ENCODE peak calls at places on chromosome 2, in five cellular contexts. One of them, this sample, is unnamed.

GRCh38 chr2:30403592-30404353 is 43.3 kb upstream of the LCLAT1 start:
- DNase-seq in body of pancreas: no peak
- DNase-seq in prostate gland: no peak
- DNase-seq in NB4: no peak
- DNase-seq in right lobe of liver: no peak
- DNase-seq in this sample: no peak

GRCh38 chr2:162646739-162647138 is 191.8 kb downstream of the KCNH7 start:
- DNase-seq in right lobe of liver: no peak
- DNase-seq in prostate gland: no peak
- DNase-seq in NB4: no peak
- DNase-seq in body of pancreas: peak; percentile 37
- DNase-seq in this sample: no peak

GRCh38 chr2:68362749-68363148 is 2.3 kb upstream of the PLEK start:
- DNase-seq in body of pancreas: no peak
- DNase-seq in prostate gland: no peak
- DNase-seq in NB4: peak; percentile 63
- DNase-seq in right lobe of liver: no peak
- DNase-seq in this sample: no peak

GRCh38 chr2:86747708-86748627 is 27.9 kb downstream of the RMND5A start:
- DNase-seq in body of pancreas: peak; percentile 10
- DNase-seq in right lobe of liver: no peak
- DNase-seq in prostate gland: no peak
- DNase-seq in NB4: peak; percentile 39
- DNase-seq in this sample: no peak

GRCh38 chr2:234204480-234204879 is 154.0 kb downstream of the SPP2 start:
- DNase-seq in prostate gland: no peak
- DNase-seq in right lobe of liver: no peak
- DNase-seq in NB4: no peak
- DNase-seq in body of pancreas: no peak
- DNase-seq in this sample: peak; percentile 65

GRCh38 chr2:2636813-2637212 is 305.7 kb upstream of the MYT1L start:
- DNase-seq in NB4: no peak
- DNase-seq in prostate gland: no peak
- DNase-seq in right lobe of liver: no peak
- DNase-seq in body of pancreas: no peak
- DNase-seq in this sample: no peak

GRCh38 chr2:195473802-195474201 is 183.2 kb upstream of the SLC39A10 start:
- DNase-seq in prostate gland: no peak
- DNase-seq in right lobe of liver: no peak
- DNase-seq in body of pancreas: no peak
- DNase-seq in NB4: no peak
- DNase-seq in this sample: no peak

GRCh38 chr2:61456746-61457420 is 14.0 kb downstream of the USP34 start:
- DNase-seq in body of pancreas: no peak
- DNase-seq in right lobe of liver: no peak
- DNase-seq in NB4: no peak
- DNase-seq in prostate gland: no peak
- DNase-seq in this sample: no peak

GRCh38 chr2:6512584-6512983 is 353.1 kb downstream of the CMPK2 start:
- DNase-seq in right lobe of liver: no peak
- DNase-seq in NB4: no peak
- DNase-seq in prostate gland: no peak
- DNase-seq in body of pancreas: no peak
- DNase-seq in this sample: no peak

GRCh38 chr2:217231212-217231611 is 371.3 kb upstream of the TNP1 start:
- DNase-seq in body of pancreas: no peak
- DNase-seq in NB4: no peak
- DNase-seq in prostate gland: no peak
- DNase-seq in right lobe of liver: no peak
- DNase-seq in this sample: no peak

GRCh38 chr2:207095963-207096362 is 69.8 kb downstream of the KLF7 start:
- DNase-seq in body of pancreas: no peak
- DNase-seq in prostate gland: no peak
- DNase-seq in right lobe of liver: no peak
- DNase-seq in NB4: no peak
- DNase-seq in this sample: no peak

GRCh38 chr2:180583441-180584140 is 396.8 kb upstream of the UBE2E3 start:
- DNase-seq in prostate gland: no peak
- DNase-seq in body of pancreas: no peak
- DNase-seq in NB4: no peak
- DNase-seq in right lobe of liver: no peak
- DNase-seq in this sample: no peak

GRCh38 chr2:227125506-227125905 is 38.5 kb downstream of the COL4A4 start:
- DNase-seq in prostate gland: no peak
- DNase-seq in right lobe of liver: no peak
- DNase-seq in NB4: no peak
- DNase-seq in body of pancreas: no peak
- DNase-seq in this sample: peak; percentile 31

GRCh38 chr2:164464376-164464775 is 156.9 kb downstream of the GRB14 start:
- DNase-seq in prostate gland: no peak
- DNase-seq in NB4: no peak
- DNase-seq in right lobe of liver: no peak
- DNase-seq in body of pancreas: no peak
- DNase-seq in this sample: no peak

DNA sequence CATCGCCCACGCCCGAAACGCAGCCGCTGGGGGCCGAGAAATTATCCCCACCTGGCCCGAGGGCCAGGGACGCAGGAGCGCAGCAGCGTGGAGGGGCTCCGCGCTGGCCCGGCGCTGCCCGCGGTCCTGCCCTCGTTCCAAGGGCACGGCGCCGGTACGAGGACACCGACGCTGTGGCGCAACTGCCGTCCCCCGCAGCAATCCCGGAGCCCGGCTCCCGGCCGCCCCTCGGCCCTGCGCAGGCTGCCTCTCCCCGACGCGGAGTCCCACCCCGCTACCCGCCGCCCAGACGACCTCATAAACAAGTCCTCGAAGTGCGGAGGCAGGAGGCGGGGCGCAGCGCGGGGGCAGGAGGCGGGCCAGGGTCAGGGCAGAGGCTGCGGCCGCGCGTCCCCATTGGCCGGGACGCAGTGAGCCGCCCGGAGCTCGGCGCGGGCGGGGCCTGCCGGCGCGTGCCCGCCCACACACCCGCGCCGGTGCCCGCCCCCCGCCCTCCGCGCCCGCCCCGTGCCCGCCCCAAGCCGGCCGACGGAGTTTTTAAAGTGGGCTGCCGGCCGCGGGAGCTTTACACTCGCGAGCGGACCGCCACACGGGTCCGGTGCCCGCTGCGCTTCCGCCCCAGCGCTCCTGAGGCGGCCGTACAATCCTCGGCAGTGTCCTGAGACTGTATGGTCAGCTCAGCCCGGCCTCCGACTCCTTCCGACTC is at the start of gene EPAS1:
- DNase-seq in NB4: peak; percentile 90
- DNase-seq in body of pancreas: peak; percentile 94
- DNase-seq in right lobe of liver: peak; percentile 98
- DNase-seq in prostate gland: peak; percentile 86
- DNase-seq in this sample: peak; percentile 89
- TF ChIP-seq POLR2A in NB4: no peak
- TF ChIP-seq POLR2A in body of pancreas: no peak
- TF ChIP-seq POLR2A in right lobe of liver: peak; percentile 87
- TF ChIP-seq POLR2A in prostate gland: peak; percentile 92
- TF ChIP-seq POLR2A in this sample: peak; percentile 94

GRCh38 chr2:174482854-174483253 is 4.0 kb downstream of the GPR155 start:
- DNase-seq in NB4: no peak
- DNase-seq in body of pancreas: no peak
- DNase-seq in prostate gland: no peak
- DNase-seq in right lobe of liver: no peak
- DNase-seq in this sample: no peak

GRCh38 chr2:174487536-174488162 is 820 bp upstream of the GPR155 start:
- DNase-seq in prostate gland: no peak
- DNase-seq in body of pancreas: no peak
- DNase-seq in NB4: no peak
- DNase-seq in right lobe of liver: no peak
- DNase-seq in this sample: no peak

GRCh38 chr2:174486614-174487535 is at the start of gene GPR155:
- DNase-seq in body of pancreas: peak; percentile 100
- DNase-seq in NB4: peak; percentile 99
- DNase-seq in prostate gland: peak; percentile 99
- DNase-seq in right lobe of liver: peak; percentile 100
- DNase-seq in this sample: peak; percentile 98

GRCh38 chr2:174484573-174484972 is 2.3 kb downstream of the GPR155 start:
- DNase-seq in right lobe of liver: no peak
- DNase-seq in NB4: no peak
- DNase-seq in prostate gland: no peak
- DNase-seq in body of pancreas: no peak
- DNase-seq in this sample: no peak

GRCh38 chr2:174485763-174486613 is 841 bp downstream of the GPR155 start:
- DNase-seq in prostate gland: no peak
- DNase-seq in body of pancreas: peak; percentile 62
- DNase-seq in right lobe of liver: no peak
- DNase-seq in NB4: peak; percentile 70
- DNase-seq in this sample: no peak
- TF ChIP-seq POLR2A in prostate gland: no peak
- TF ChIP-seq POLR2A in body of pancreas: no peak
- TF ChIP-seq POLR2A in right lobe of liver: no peak
- TF ChIP-seq POLR2A in NB4: no peak
- TF ChIP-seq POLR2A in this sample: no peak

GRCh38 chr2:84963323-84963691 is 7.7 kb upstream of the KCMF1 start:
- DNase-seq in prostate gland: no peak
- DNase-seq in NB4: no peak
- DNase-seq in right lobe of liver: no peak
- DNase-seq in body of pancreas: no peak
- DNase-seq in this sample: no peak
- TF ChIP-seq POLR2A in prostate gland: no peak
- TF ChIP-seq POLR2A in NB4: no peak
- TF ChIP-seq POLR2A in right lobe of liver: no peak
- TF ChIP-seq POLR2A in body of pancreas: no peak
- TF ChIP-seq POLR2A in this sample: no peak

GRCh38 chr2:109202486-109202885 is 73.5 kb downstream of the SH3RF3 start:
- DNase-seq in right lobe of liver: no peak
- DNase-seq in NB4: no peak
- DNase-seq in prostate gland: no peak
- DNase-seq in body of pancreas: no peak
- DNase-seq in this sample: no peak

GRCh38 chr2:109199790-109200189 is 70.8 kb downstream of the SH3RF3 start:
- DNase-seq in prostate gland: no peak
- DNase-seq in right lobe of liver: no peak
- DNase-seq in body of pancreas: no peak
- DNase-seq in NB4: no peak
- DNase-seq in this sample: no peak

GRCh38 chr2:109203246-109204011 is 74.4 kb downstream of the SH3RF3 start:
- DNase-seq in right lobe of liver: peak; percentile 28
- DNase-seq in body of pancreas: no peak
- DNase-seq in NB4: no peak
- DNase-seq in prostate gland: no peak
- DNase-seq in this sample: no peak

GRCh38 chr2:109201465-109202420 is 72.7 kb downstream of the SH3RF3 start:
- DNase-seq in prostate gland: no peak
- DNase-seq in right lobe of liver: peak; percentile 48
- DNase-seq in NB4: no peak
- DNase-seq in body of pancreas: no peak
- DNase-seq in this sample: no peak

GRCh38 chr2:109200616-109201464 is 71.8 kb downstream of the SH3RF3 start:
- DNase-seq in prostate gland: no peak
- DNase-seq in body of pancreas: no peak
- DNase-seq in right lobe of liver: peak; percentile 66
- DNase-seq in NB4: no peak
- DNase-seq in this sample: no peak
- TF ChIP-seq POLR2A in prostate gland: no peak
- TF ChIP-seq POLR2A in body of pancreas: no peak
- TF ChIP-seq POLR2A in right lobe of liver: no peak
- TF ChIP-seq POLR2A in NB4: no peak
- TF ChIP-seq POLR2A in this sample: no peak

DNA sequence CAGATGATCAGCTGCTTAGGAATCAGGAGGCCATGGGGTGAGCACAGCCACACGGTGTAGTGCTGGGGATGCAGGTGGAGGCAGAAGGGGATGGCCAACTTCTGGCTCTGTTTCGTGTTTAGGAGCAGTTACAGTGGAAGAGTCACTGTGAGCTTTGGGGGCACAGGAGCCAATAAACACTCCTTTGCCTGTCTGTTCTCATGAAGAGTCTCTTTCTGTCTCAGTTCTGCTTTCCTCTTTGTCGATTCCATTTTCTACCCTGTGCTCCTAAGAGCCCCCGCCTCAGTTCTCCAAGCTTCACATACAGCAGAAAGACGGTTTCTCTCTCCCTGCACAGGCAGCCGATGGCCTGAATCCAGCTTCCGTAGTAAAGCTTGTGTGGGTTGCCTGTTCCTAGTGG is 21.0 kb upstream of the RRM2 start:
- DNase-seq in NB4: no peak
- DNase-seq in right lobe of liver: no peak
- DNase-seq in prostate gland: no peak
- DNase-seq in body of pancreas: no peak
- DNase-seq in this sample: no peak
- TF ChIP-seq POLR2A in NB4: no peak
- TF ChIP-seq POLR2A in right lobe of liver: no peak
- TF ChIP-seq POLR2A in prostate gland: no peak
- TF ChIP-seq POLR2A in body of pancreas: no peak
- TF ChIP-seq POLR2A in this sample: no peak

DNA sequence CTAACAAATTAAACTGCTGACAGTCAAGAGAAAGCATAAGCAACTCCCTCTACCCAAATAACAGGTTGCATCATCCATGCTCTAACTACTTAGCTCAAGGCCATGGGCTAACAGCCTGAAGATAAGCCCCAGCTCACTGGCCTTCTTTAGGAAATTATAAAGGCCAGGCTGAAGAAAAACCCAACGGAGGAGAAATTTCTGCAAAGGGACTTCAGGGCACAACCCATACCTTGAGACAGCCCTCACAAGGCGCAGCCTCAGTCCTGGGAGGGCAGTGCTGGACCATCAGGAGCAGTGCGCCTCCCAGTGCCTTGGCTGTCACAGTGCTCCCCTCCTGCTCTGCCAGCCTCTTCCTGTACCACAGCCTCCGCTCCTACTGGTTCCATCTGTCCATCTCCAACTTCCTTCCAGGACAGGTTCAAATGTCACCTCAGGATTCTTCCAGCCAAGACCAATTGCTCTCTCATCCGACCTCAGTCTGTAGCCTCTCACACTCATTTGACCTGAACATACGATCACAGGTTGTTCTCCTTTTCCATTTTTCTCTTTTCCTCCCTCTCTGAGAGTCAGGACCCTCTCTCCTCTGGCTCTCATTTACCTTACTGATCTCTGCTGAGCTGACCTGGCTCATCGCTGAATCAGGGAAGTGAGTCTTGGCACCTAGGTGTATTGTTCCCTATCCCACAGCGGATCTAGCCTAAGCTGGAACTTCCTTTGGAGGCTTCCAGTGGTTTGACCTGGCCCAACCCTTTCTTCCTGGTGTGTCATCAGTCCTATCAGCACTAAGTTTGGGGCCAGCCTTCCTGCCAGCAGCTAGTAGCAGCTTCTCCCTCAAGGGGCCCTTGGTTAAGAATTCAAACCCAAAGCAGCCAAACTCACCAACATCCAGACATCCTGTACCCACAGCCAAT is 1.9 kb downstream of the MCFD2 start:
- DNase-seq in body of pancreas: peak; percentile 72
- DNase-seq in right lobe of liver: peak; percentile 53
- DNase-seq in NB4: peak; percentile 66
- DNase-seq in prostate gland: no peak
- DNase-seq in this sample: no peak
- TF ChIP-seq POLR2A in body of pancreas: peak; percentile 71
- TF ChIP-seq POLR2A in right lobe of liver: peak; percentile 38
- TF ChIP-seq POLR2A in NB4: no peak
- TF ChIP-seq POLR2A in prostate gland: no peak
- TF ChIP-seq POLR2A in this sample: no peak